ENCODE peak calls at places on chromosomes 13 and 19, in eight cellular contexts. X is lung, Q is Panc1, U is DND-41, O is GM12878, P is pancreas, B is IMR-90, E is aorta. J is an unnamed sample.

GRCh38 chr19:47227347-47228167 is 3.4 kb downstream of the BBC3 start:
- ATAC-seq in E (peak; percentile 56), X (peak; percentile 19), U (no peak), Q (peak; percentile 67), P (peak; percentile 44), B (peak; percentile 33), O (peak; percentile 46), J (peak; percentile 58)

GRCh38 chr13:48096670-48097069 is 1.8 kb upstream of the MED4 start:
- ATAC-seq in P (no peak), O (no peak), Q (no peak), B (no peak), X (no peak), E (no peak), U (no peak), J (no peak)

GRCh38 chr13:20969182-20969581 is 66.6 kb upstream of the XPO4 start:
- ATAC-seq in X (no peak), E (no peak), O (peak; percentile 78), P (no peak), B (peak; percentile 52), Q (no peak), U (no peak), J (no peak)

GRCh38 chr13:112215871-112216270 is 148.9 kb downstream of the SOX1 start:
- ATAC-seq in U (no peak), B (no peak), O (no peak), Q (no peak), P (no peak), X (no peak), E (no peak), J (no peak)

GRCh38 chr13:109400192-109400591 is 386.2 kb downstream of the IRS2 start:
- ATAC-seq in Q (no peak), P (peak; percentile 45), U (no peak), O (no peak), B (no peak), X (no peak), E (no peak), J (no peak)

GRCh38 chr19:41808663-41809566 is 12.5 kb downstream of the CEACAM3 start:
- ATAC-seq in E (peak; percentile 24), Q (no peak), X (no peak), P (peak; percentile 51), B (no peak), O (no peak), U (no peak), J (no peak)

GRCh38 chr13:42495751-42496150 is 78.2 kb upstream of the TNFSF11 start:
- ATAC-seq in U (no peak), B (no peak), O (peak; percentile 58), X (no peak), Q (no peak), E (no peak), P (no peak), J (no peak)

GRCh38 chr13:47413112-47413511 is 516.3 kb upstream of the HTR2A start:
- ATAC-seq in Q (no peak), U (no peak), B (no peak), E (no peak), X (no peak), P (no peak), O (no peak), J (no peak)

GRCh38 chr19:55591555-55591954 is 7.8 kb downstream of the FIZ1 start:
- ATAC-seq in Q (peak; percentile 16), U (no peak), E (no peak), X (no peak), O (no peak), P (no peak), B (no peak), J (no peak)

GRCh38 chr13:73259061-73259908 is 200.5 kb downstream of the KLF5 start:
- ATAC-seq in B (peak; percentile 77), Q (no peak), X (no peak), O (no peak), U (no peak), P (no peak), E (no peak), J (no peak)

GRCh38 chr19:38326591-38326990 is 6.9 kb downstream of the KCNK6 start:
- ATAC-seq in Q (no peak), X (no peak), U (no peak), P (no peak), O (no peak), E (no peak), B (no peak), J (no peak)

GRCh38 chr13:39811696-39812095 is 156.2 kb downstream of the COG6 start:
- ATAC-seq in U (no peak), O (peak; percentile 77), E (no peak), Q (no peak), B (no peak), P (no peak), X (no peak), J (no peak)

GRCh38 chr13:32195713-32196112 is 119.5 kb downstream of the ZAR1L start:
- ATAC-seq in Q (no peak), O (no peak), E (no peak), B (no peak), X (no peak), U (no peak), P (no peak), J (no peak)

GRCh38 chr13:42312817-42313431 is 41.0 kb downstream of the AKAP11 start:
- ATAC-seq in X (no peak), P (no peak), E (no peak), Q (no peak), O (no peak), B (no peak), U (no peak), J (no peak)

GRCh38 chr19:18020212-18021067 is 12.5 kb downstream of the ARRDC2 start:
- ATAC-seq in X (no peak), P (peak; percentile 58), Q (peak; percentile 55), E (peak; percentile 81), O (no peak), B (peak; percentile 65), U (no peak), J (peak; percentile 82)

GRCh38 chr13:40377783-40378182 is 288.7 kb downstream of the FOXO1 start:
- ATAC-seq in U (no peak), P (peak; percentile 66), X (no peak), E (no peak), B (no peak), O (peak; percentile 52), Q (no peak), J (no peak)

GRCh38 chr13:32124743-32125142 is 93.2 kb downstream of the FRY start:
- ATAC-seq in O (no peak), X (no peak), Q (no peak), B (no peak), P (no peak), E (peak; percentile 33), U (no peak), J (no peak)

GRCh38 chr13:71285700-71286099 is 581.3 kb downstream of the DACH1 start:
- ATAC-seq in O (peak; percentile 77), U (no peak), X (no peak), E (no peak), B (no peak), Q (no peak), P (no peak), J (no peak)

GRCh38 chr13:71290963-71291937 is 575.8 kb downstream of the DACH1 start:
- ATAC-seq in Q (peak; percentile 76), P (peak; percentile 76), O (peak; percentile 92), E (no peak), X (peak; percentile 48), U (peak; percentile 90), B (no peak), J (peak; percentile 39)
- H3K4me3 ChIP-seq in Q (peak overlapping the region; percentile 44), P (peak overlapping the region; percentile 38), O (no peak overlapping the region), E (peak overlapping the region; percentile 15), X (peak overlapping the region; percentile 29), U (no peak overlapping the region), B (no peak overlapping the region), J (peak overlapping the region; percentile 46)

DNA sequence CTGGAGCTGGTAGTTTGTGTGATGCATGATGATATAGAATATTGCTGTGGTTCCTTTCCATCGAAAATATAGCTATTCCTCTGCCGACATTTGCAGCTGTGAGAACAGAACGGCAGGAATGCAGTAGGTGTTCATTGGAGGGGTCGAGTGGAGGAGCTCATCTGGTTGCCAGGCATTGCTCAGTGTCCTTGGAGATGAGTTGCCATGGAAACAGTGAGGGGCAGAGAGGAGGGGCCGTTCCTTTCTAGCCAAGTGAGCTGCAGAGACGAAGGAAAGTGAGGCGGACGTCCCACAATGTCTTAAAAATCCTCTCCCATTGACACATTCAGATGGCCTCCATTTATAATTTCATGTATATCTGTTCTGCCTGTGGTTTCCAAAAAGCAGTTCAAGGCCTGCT is 41.1 kb upstream of the ZNF835 start:
- ATAC-seq in U (no peak), X (no peak), O (no peak), P (peak; percentile 74), Q (no peak), B (no peak), E (no peak), J (no peak)
- H3K9me3 ChIP-seq in U (no peaks in the 10 kb centered on the region), X (peaks cover 14% of the 10 kb centered on the region), O (no peaks in the 10 kb centered on the region), P (no peaks in the 10 kb centered on the region), Q (no peaks in the 10 kb centered on the region), B (peaks cover 27% of the 10 kb centered on the region), E (no peaks in the 10 kb centered on the region), J (no peaks in the 10 kb centered on the region)

GRCh38 chr13:33262069-33262487 is 23.5 kb downstream of the STARD13 start:
- ATAC-seq in O (no peak), E (no peak), B (peak; percentile 12), P (peak; percentile 58), Q (peak; percentile 93), X (no peak), U (no peak), J (no peak)
- H3K27ac ChIP-seq in O (no peak overlapping the region), E (no peak overlapping the region), B (peak overlapping the region; percentile 62), P (no peak overlapping the region), Q (peak overlapping the region; percentile 68), X (peak overlapping the region; percentile 34), U (no peak overlapping the region), J (peak overlapping the region; percentile 77)

DNA sequence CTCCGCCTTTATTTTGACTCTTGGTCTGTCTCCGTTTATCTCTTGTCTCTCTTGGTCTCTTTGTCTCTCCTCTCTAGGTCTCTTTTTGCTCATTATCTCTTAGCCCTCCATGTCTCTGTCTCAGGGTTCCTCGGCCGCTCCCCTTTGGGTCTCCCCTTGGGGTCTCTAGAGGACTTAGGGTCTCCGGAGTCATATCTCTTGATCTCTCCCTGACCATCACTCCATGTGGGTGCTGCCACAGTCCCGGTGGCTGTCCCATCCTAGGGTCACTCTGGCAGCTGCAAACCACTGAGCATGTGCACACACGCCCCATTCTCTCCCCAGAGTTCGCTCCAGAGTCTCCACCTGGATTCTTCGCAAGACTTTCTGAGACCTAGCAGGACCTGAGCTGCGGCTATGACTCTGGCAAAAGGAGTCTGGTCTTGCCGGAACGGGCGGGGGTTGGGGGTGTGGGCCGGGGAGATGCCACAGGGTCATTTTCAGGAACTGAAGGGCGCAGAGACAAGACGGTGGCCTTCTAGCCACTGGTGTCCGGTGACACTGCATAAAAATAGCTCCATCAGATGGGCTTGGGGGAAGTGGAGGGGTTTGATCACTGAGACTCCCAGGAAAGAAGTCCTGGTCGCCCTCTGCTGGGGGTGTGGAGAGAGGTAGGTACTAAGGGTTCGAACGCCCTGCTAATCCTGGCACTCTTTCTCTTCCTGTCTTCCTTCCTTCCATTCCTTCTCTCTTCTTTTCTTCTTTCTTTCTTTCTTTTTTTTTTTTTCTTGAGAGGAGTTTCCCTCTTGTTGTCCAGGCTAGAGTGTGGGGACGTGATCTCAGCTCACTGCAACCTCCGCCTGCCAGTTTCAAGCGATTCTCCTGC is 1.2 kb upstream of the KCNA7 start:
- ATAC-seq in U (no peak), O (peak; percentile 41), P (peak; percentile 64), Q (peak; percentile 67), E (peak; percentile 19), B (peak; percentile 35), X (no peak), J (no peak)
- H3K4me3 ChIP-seq in U (no peak overlapping the region), O (no peak overlapping the region), P (no peak overlapping the region), Q (no peak overlapping the region), E (no peak overlapping the region), B (no peak overlapping the region), X (no peak overlapping the region), J (no peak overlapping the region)

J was measured in gastroesophageal sphincter.